ENCODE peak calls at places on chromosome 12, in five cellular contexts. One of them, this sample, is unnamed.

GRCh38 chr12:51884676-51885229 is 3.1 kb upstream of the ANKRD33 start:
- DNase-seq in heart left ventricle: no peak
- DNase-seq in HCT116: peak; percentile 31
- DNase-seq in stomach: no peak
- DNase-seq in ovary: no peak
- DNase-seq in this sample: no peak

GRCh38 chr12:57638096-57638495 is 5.1 kb upstream of the B4GALNT1 start:
- DNase-seq in heart left ventricle: no peak
- DNase-seq in stomach: no peak
- DNase-seq in HCT116: no peak
- DNase-seq in ovary: no peak
- DNase-seq in this sample: no peak

GRCh38 chr12:31970199-31970598 is 11.0 kb downstream of the RESF1 start:
- DNase-seq in HCT116: no peak
- DNase-seq in stomach: no peak
- DNase-seq in ovary: no peak
- DNase-seq in heart left ventricle: no peak
- DNase-seq in this sample: no peak

GRCh38 chr12:7162691-7163114 is 26.8 kb upstream of the PEX5 start:
- DNase-seq in HCT116: peak; percentile 76
- DNase-seq in heart left ventricle: no peak
- DNase-seq in ovary: no peak
- DNase-seq in stomach: peak; percentile 50
- DNase-seq in this sample: no peak

GRCh38 chr12:110568752-110569151 is 14.4 kb downstream of the PPTC7 start:
- DNase-seq in heart left ventricle: no peak
- DNase-seq in HCT116: no peak
- DNase-seq in ovary: no peak
- DNase-seq in stomach: no peak
- DNase-seq in this sample: no peak

GRCh38 chr12:105355752-105356151 is 25.3 kb downstream of the C12orf75 start:
- DNase-seq in ovary: no peak
- DNase-seq in HCT116: peak; percentile 18
- DNase-seq in heart left ventricle: no peak
- DNase-seq in stomach: no peak
- DNase-seq in this sample: peak; percentile 15

GRCh38 chr12:47068539-47068938 is 10.9 kb upstream of the PCED1B start:
- DNase-seq in HCT116: no peak
- DNase-seq in heart left ventricle: no peak
- DNase-seq in stomach: no peak
- DNase-seq in ovary: no peak
- DNase-seq in this sample: no peak

GRCh38 chr12:16184691-16185090 is 92.8 kb downstream of the SLC15A5 start:
- DNase-seq in HCT116: no peak
- DNase-seq in ovary: no peak
- DNase-seq in stomach: no peak
- DNase-seq in heart left ventricle: no peak
- DNase-seq in this sample: no peak

GRCh38 chr12:94152292-94153083 is 4.1 kb downstream of the PLXNC1 start:
- DNase-seq in ovary: no peak
- DNase-seq in stomach: no peak
- DNase-seq in heart left ventricle: no peak
- DNase-seq in HCT116: no peak
- DNase-seq in this sample: no peak

GRCh38 chr12:68001486-68002466 is 12.5 kb downstream of the IFNG-AS1 start:
- DNase-seq in stomach: no peak
- DNase-seq in HCT116: no peak
- DNase-seq in ovary: no peak
- DNase-seq in heart left ventricle: no peak
- DNase-seq in this sample: no peak

GRCh38 chr12:93402333-93403311 is 24.9 kb downstream of the NUDT4 start:
- DNase-seq in HCT116: no peak
- DNase-seq in heart left ventricle: no peak
- DNase-seq in stomach: no peak
- DNase-seq in ovary: no peak
- DNase-seq in this sample: no peak

GRCh38 chr12:56645201-56645716 is 525 bp downstream of the ATP5F1B start:
- DNase-seq in ovary: no peak
- DNase-seq in heart left ventricle: peak; percentile 22
- DNase-seq in stomach: no peak
- DNase-seq in HCT116: no peak
- DNase-seq in this sample: no peak

GRCh38 chr12:3012786-3013185 is 53.6 kb downstream of the TEAD4 start:
- DNase-seq in heart left ventricle: no peak
- DNase-seq in stomach: no peak
- DNase-seq in ovary: no peak
- DNase-seq in HCT116: no peak
- DNase-seq in this sample: no peak

GRCh38 chr12:70994217-70994788 is 73.8 kb upstream of the PTPRR start:
- DNase-seq in heart left ventricle: no peak
- DNase-seq in stomach: no peak
- DNase-seq in HCT116: no peak
- DNase-seq in ovary: no peak
- DNase-seq in this sample: no peak

GRCh38 chr12:14828896-14829295 is 14.4 kb downstream of the ART4 start:
- DNase-seq in ovary: no peak
- DNase-seq in stomach: no peak
- DNase-seq in heart left ventricle: no peak
- DNase-seq in HCT116: no peak
- DNase-seq in this sample: no peak

GRCh38 chr12:68976304-68976915 is 43.4 kb upstream of the CPM start:
- DNase-seq in stomach: no peak
- DNase-seq in heart left ventricle: no peak
- DNase-seq in HCT116: no peak
- DNase-seq in ovary: no peak
- DNase-seq in this sample: no peak

GRCh38 chr12:22459872-22460490 is 84.4 kb downstream of the C2CD5 start:
- DNase-seq in HCT116: peak; percentile 26
- DNase-seq in ovary: no peak
- DNase-seq in heart left ventricle: no peak
- DNase-seq in stomach: no peak
- DNase-seq in this sample: no peak

GRCh38 chr12:122021193-122021821 is 377 bp upstream of the BCL7A start:
- DNase-seq in ovary: peak; percentile 48
- DNase-seq in stomach: no peak
- DNase-seq in HCT116: no peak
- DNase-seq in heart left ventricle: no peak
- DNase-seq in this sample: no peak

GRCh38 chr12:109899783-109900751 is at the start of gene TCHP:
- DNase-seq in heart left ventricle: peak; percentile 89
- DNase-seq in HCT116: peak; percentile 74
- DNase-seq in ovary: peak; percentile 84
- DNase-seq in stomach: peak; percentile 85
- DNase-seq in this sample: peak; percentile 64

GRCh38 chr12:78739653-78740052 is 124.9 kb upstream of the SYT1 start:
- DNase-seq in HCT116: no peak
- DNase-seq in ovary: no peak
- DNase-seq in heart left ventricle: no peak
- DNase-seq in stomach: no peak
- DNase-seq in this sample: no peak

GRCh38 chr12:120126635-120127005 is 10.1 kb upstream of the RAB35 start:
- DNase-seq in HCT116: no peak
- DNase-seq in ovary: no peak
- DNase-seq in heart left ventricle: peak; percentile 44
- DNase-seq in stomach: no peak
- DNase-seq in this sample: no peak

GRCh38 chr12:32379667-32380066 is 19.7 kb upstream of the FGD4 start:
- DNase-seq in ovary: no peak
- DNase-seq in stomach: no peak
- DNase-seq in heart left ventricle: no peak
- DNase-seq in HCT116: no peak
- DNase-seq in this sample: no peak

GRCh38 chr12:3125674-3126073 is 48.5 kb downstream of the TSPAN9 start:
- DNase-seq in HCT116: no peak
- DNase-seq in stomach: no peak
- DNase-seq in ovary: no peak
- DNase-seq in heart left ventricle: no peak
- DNase-seq in this sample: no peak

GRCh38 chr12:15837141-15837781 is 44.9 kb upstream of the STRAP start:
- DNase-seq in ovary: no peak
- DNase-seq in stomach: no peak
- DNase-seq in HCT116: no peak
- DNase-seq in heart left ventricle: peak; percentile 28
- DNase-seq in this sample: no peak

GRCh38 chr12:103905730-103906349 is 24.4 kb upstream of the HSP90B1 start:
- DNase-seq in stomach: no peak
- DNase-seq in heart left ventricle: no peak
- DNase-seq in HCT116: no peak
- DNase-seq in ovary: no peak
- DNase-seq in this sample: no peak

GRCh38 chr12:70730675-70731180 is 93.5 kb upstream of the PTPRB start:
- DNase-seq in HCT116: no peak
- DNase-seq in stomach: no peak
- DNase-seq in heart left ventricle: no peak
- DNase-seq in ovary: no peak
- DNase-seq in this sample: no peak

GRCh38 chr12:67193705-67194104 is 75.5 kb upstream of the CAND1 start:
- DNase-seq in HCT116: no peak
- DNase-seq in heart left ventricle: no peak
- DNase-seq in stomach: no peak
- DNase-seq in ovary: no peak
- DNase-seq in this sample: no peak

GRCh38 chr12:106866426-106867080 is 89.2 kb upstream of the TMEM263 start:
- DNase-seq in stomach: no peak
- DNase-seq in heart left ventricle: no peak
- DNase-seq in ovary: no peak
- DNase-seq in HCT116: no peak
- DNase-seq in this sample: no peak

GRCh38 chr12:126428769-126429168 is 1363.5 kb downstream of the AACS start:
- DNase-seq in HCT116: no peak
- DNase-seq in stomach: no peak
- DNase-seq in heart left ventricle: no peak
- DNase-seq in ovary: no peak
- DNase-seq in this sample: no peak

GRCh38 chr12:126430921-126431320 is 1365.7 kb downstream of the AACS start:
- DNase-seq in HCT116: no peak
- DNase-seq in stomach: no peak
- DNase-seq in heart left ventricle: no peak
- DNase-seq in ovary: no peak
- DNase-seq in this sample: no peak

GRCh38 chr12:126424696-126425095 is 1359.5 kb downstream of the AACS start:
- DNase-seq in stomach: no peak
- DNase-seq in heart left ventricle: no peak
- DNase-seq in ovary: no peak
- DNase-seq in HCT116: no peak
- DNase-seq in this sample: no peak

GRCh38 chr12:126425264-126425663 is 1360.0 kb downstream of the AACS start:
- DNase-seq in stomach: no peak
- DNase-seq in heart left ventricle: no peak
- DNase-seq in ovary: no peak
- DNase-seq in HCT116: no peak
- DNase-seq in this sample: no peak
- H3K9me3 ChIP-seq in stomach: no peaks in the 10 kb centered on the region
- H3K9me3 ChIP-seq in heart left ventricle: no peaks in the 10 kb centered on the region
- H3K9me3 ChIP-seq in ovary: no peaks in the 10 kb centered on the region
- H3K9me3 ChIP-seq in HCT116: peaks cover 4% of the 10 kb centered on the region
- H3K9me3 ChIP-seq in this sample: peaks cover 32% of the 10 kb centered on the region

GRCh38 chr12:132362966-132363660 is 33.7 kb upstream of the GALNT9 start:
- DNase-seq in ovary: no peak
- DNase-seq in HCT116: no peak
- DNase-seq in stomach: no peak
- DNase-seq in heart left ventricle: no peak
- DNase-seq in this sample: no peak
- H3K9me3 ChIP-seq in ovary: no peaks in the 10 kb centered on the region
- H3K9me3 ChIP-seq in HCT116: no peaks in the 10 kb centered on the region
- H3K9me3 ChIP-seq in stomach: no peaks in the 10 kb centered on the region
- H3K9me3 ChIP-seq in heart left ventricle: no peaks in the 10 kb centered on the region
- H3K9me3 ChIP-seq in this sample: peaks cover 80% of the 10 kb centered on the region

GRCh38 chr12:38153737-38154061 is 162.9 kb upstream of the ALG10B start:
- DNase-seq in stomach: no peak
- DNase-seq in heart left ventricle: no peak
- DNase-seq in ovary: no peak
- DNase-seq in HCT116: no peak
- DNase-seq in this sample: no peak

GRCh38 chr12:38152816-38153736 is 163.5 kb upstream of the ALG10B start:
- DNase-seq in ovary: peak; percentile 9
- DNase-seq in stomach: no peak
- DNase-seq in heart left ventricle: no peak
- DNase-seq in HCT116: no peak
- DNase-seq in this sample: no peak

GRCh38 chr12:38155526-38156496 is 160.8 kb upstream of the ALG10B start:
- DNase-seq in stomach: no peak
- DNase-seq in heart left ventricle: no peak
- DNase-seq in ovary: peak; percentile 10
- DNase-seq in HCT116: no peak
- DNase-seq in this sample: no peak

GRCh38 chr12:38155020-38155395 is 161.6 kb upstream of the ALG10B start:
- DNase-seq in HCT116: no peak
- DNase-seq in stomach: no peak
- DNase-seq in ovary: no peak
- DNase-seq in heart left ventricle: no peak
- DNase-seq in this sample: no peak

GRCh38 chr12:38154096-38155019 is 162.2 kb upstream of the ALG10B start:
- DNase-seq in heart left ventricle: no peak
- DNase-seq in ovary: no peak
- DNase-seq in HCT116: no peak
- DNase-seq in stomach: no peak
- DNase-seq in this sample: no peak
- H3K9me3 ChIP-seq in heart left ventricle: peaks cover 8% of the 10 kb centered on the region
- H3K9me3 ChIP-seq in ovary: no peaks in the 10 kb centered on the region
- H3K9me3 ChIP-seq in HCT116: no peaks in the 10 kb centered on the region
- H3K9me3 ChIP-seq in stomach: no peaks in the 10 kb centered on the region
- H3K9me3 ChIP-seq in this sample: peaks cover 100% of the 10 kb centered on the region

GRCh38 chr12:34298176-34298970 is 276.1 kb downstream of the ALG10 start:
- DNase-seq in HCT116: no peak
- DNase-seq in ovary: no peak
- DNase-seq in heart left ventricle: no peak
- DNase-seq in stomach: no peak
- DNase-seq in this sample: no peak
- H3K9me3 ChIP-seq in HCT116: no peaks in the 10 kb centered on the region
- H3K9me3 ChIP-seq in ovary: peaks cover 3% of the 10 kb centered on the region
- H3K9me3 ChIP-seq in heart left ventricle: peaks cover 22% of the 10 kb centered on the region
- H3K9me3 ChIP-seq in stomach: peaks cover 96% of the 10 kb centered on the region
- H3K9me3 ChIP-seq in this sample: peaks cover 100% of the 10 kb centered on the region

GRCh38 chr12:115183752-115184151 is 499.8 kb upstream of the TBX3 start:
- DNase-seq in heart left ventricle: no peak
- DNase-seq in HCT116: no peak
- DNase-seq in stomach: no peak
- DNase-seq in ovary: no peak
- DNase-seq in this sample: no peak
- H3K9me3 ChIP-seq in heart left ventricle: no peaks in the 10 kb centered on the region
- H3K9me3 ChIP-seq in HCT116: no peaks in the 10 kb centered on the region
- H3K9me3 ChIP-seq in stomach: peaks cover 13% of the 10 kb centered on the region
- H3K9me3 ChIP-seq in ovary: no peaks in the 10 kb centered on the region
- H3K9me3 ChIP-seq in this sample: peaks cover 4% of the 10 kb centered on the region

This sample was measured in AG04450.